ENCODE peak calls at places on chromosomes 6 and 20, in seven cellular contexts. L, P, Q, M, K, F and E are unnamed samples.

GRCh38 chr20:32017711-32018251 is 7.5 kb downstream of the CCM2L start:
- DNase-seq in Q (peak), P (peak), L (peak), K (peak), F (no peak), M (peak), E (no peak)

GRCh38 chr6:46279874-46280273 is 109.1 kb upstream of the ENPP5 start:
- DNase-seq in P (no peak), L (no peak), M (no peak), K (no peak), F (no peak), Q (no peak), E (peak)

GRCh38 chr6:111061493-111061892 is 25.8 kb upstream of the SLC16A10 start:
- DNase-seq in L (peak), P (no peak), F (peak), Q (no peak), M (no peak), K (no peak), E (peak)

GRCh38 chr6:129929433-129929832 is 68.3 kb upstream of the TMEM244 start:
- DNase-seq in K (no peak), L (no peak), F (peak), M (peak), P (no peak), Q (peak), E (peak)

GRCh38 chr6:84967389-84967788 is 203.0 kb upstream of the TBX18 start:
- DNase-seq in P (peak), Q (peak), F (peak), M (peak), K (peak), L (peak), E (no peak)

GRCh38 chr20:12984863-12985262 is 23.9 kb upstream of the SPTLC3 start:
- DNase-seq in M (peak), P (no peak), K (no peak), Q (no peak), F (no peak), L (no peak), E (no peak)

GRCh38 chr6:14119764-14120163 is 2.2 kb downstream of the CD83 start:
- DNase-seq in P (no peak), L (no peak), F (no peak), K (no peak), M (no peak), Q (no peak), E (no peak)

GRCh38 chr6:22323848-22324247 is 27.0 kb upstream of the PRL start:
- DNase-seq in Q (no peak), K (no peak), F (no peak), P (no peak), M (no peak), L (no peak), E (no peak)

GRCh38 chr20:3340443-3340842 is 67.0 kb downstream of the DNAAF9 start:
- DNase-seq in L (no peak), Q (no peak), K (no peak), M (no peak), F (no peak), P (no peak), E (no peak)

GRCh38 chr6:42453649-42454427 is 2.1 kb upstream of the TRERF1 start:
- DNase-seq in F (peak), L (no peak), Q (peak), K (peak), M (no peak), P (peak), E (peak)

GRCh38 chr20:25394996-25395395 is 4.4 kb upstream of the ABHD12 start:
- DNase-seq in Q (no peak), P (no peak), K (no peak), F (no peak), M (no peak), L (no peak), E (no peak)

GRCh38 chr6:12289655-12290489 is at the start of gene EDN1:
- DNase-seq in F (peak), P (peak), L (peak), K (peak), Q (peak), M (peak), E (peak)

GRCh38 chr6:12288844-12289654 is 1.1 kb upstream of the EDN1 start:
- DNase-seq in Q (peak), L (peak), P (peak), F (peak), K (peak), M (peak), E (peak)

GRCh38 chr6:12286381-12287132 is 3.6 kb upstream of the EDN1 start:
- DNase-seq in M (peak), Q (no peak), F (peak), K (no peak), P (no peak), L (no peak), E (no peak)

GRCh38 chr6:12290490-12290820 is 294 bp downstream of the EDN1 start:
- DNase-seq in M (no peak), L (no peak), K (no peak), Q (no peak), P (no peak), F (no peak), E (no peak)

DNA sequence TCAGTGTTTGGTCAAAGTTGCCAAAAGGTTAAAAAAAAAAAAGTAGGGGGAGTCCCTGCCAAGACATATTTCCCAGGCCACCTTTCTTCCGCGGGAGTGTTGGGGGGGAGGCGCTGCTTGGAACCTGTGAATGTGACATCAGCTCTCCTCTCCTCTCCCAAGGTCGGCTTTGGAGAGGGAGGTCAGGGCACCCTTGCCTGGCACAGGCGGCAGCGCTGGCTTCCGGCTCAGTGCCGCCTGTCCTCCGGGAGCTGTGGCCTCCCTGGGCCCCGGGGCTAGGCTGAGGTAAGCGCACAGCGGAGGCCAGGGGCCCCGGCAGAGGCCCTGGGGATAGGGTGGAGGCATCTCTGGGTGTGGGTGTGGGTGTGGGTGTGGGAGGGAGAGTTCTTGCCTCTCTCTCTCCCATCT is 1.9 kb upstream of the EDN1 start:
- DNase-seq in M (peak), F (no peak), P (no peak), K (no peak), L (no peak), Q (no peak), E (no peak)
- H3K4me2 ChIP-seq in M (peak), F (no peak), P (peak), K (no peak), L (no peak), Q (no peak), E (no peak)

GRCh38 chr20:64224344-64225165 is 31.0 kb upstream of the PCMTD2 start:
- DNase-seq in K (no peak), L (no peak), P (no peak), Q (peak), M (peak), F (peak), E (peak)
- H3K4me2 ChIP-seq in K (no peak), L (no peak), P (no peak), Q (peak), M (no peak), F (peak), E (peak)

GRCh38 chr6:123091091-123091895 is 95.3 kb downstream of the CLVS2 start:
- DNase-seq in K (no peak), L (no peak), F (no peak), Q (peak), M (peak), P (peak), E (peak)

GRCh38 chr6:123094768-123095167 is 98.7 kb downstream of the CLVS2 start:
- DNase-seq in K (no peak), L (no peak), F (no peak), P (no peak), M (no peak), Q (no peak), E (no peak)

GRCh38 chr6:123089223-123089622 is 93.2 kb downstream of the CLVS2 start:
- DNase-seq in K (no peak), F (no peak), L (no peak), M (peak), P (no peak), Q (no peak), E (no peak)

DNA sequence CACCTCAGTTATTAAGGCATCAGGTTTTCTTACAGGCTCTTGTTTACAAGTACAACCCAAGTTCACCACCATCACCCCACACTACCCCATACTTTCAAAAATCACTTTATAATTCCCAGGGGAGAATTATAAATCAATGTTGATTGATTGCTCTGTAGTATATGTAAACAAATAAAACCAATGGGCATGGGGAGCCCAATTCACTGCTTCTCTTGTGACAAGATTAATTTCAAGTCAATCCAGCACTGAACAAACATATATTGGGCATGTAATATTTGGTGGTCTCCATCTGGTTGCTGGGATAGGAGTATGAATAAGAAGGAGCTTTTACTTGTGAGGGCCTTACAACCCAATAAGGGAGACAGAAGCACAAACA is 95.8 kb downstream of the CLVS2 start:
- DNase-seq in L (no peak), P (no peak), F (no peak), K (no peak), Q (no peak), M (no peak), E (no peak)
- H3K4me2 ChIP-seq in L (no peak), P (peak), F (no peak), K (no peak), Q (no peak), M (peak), E (peak)

DNA sequence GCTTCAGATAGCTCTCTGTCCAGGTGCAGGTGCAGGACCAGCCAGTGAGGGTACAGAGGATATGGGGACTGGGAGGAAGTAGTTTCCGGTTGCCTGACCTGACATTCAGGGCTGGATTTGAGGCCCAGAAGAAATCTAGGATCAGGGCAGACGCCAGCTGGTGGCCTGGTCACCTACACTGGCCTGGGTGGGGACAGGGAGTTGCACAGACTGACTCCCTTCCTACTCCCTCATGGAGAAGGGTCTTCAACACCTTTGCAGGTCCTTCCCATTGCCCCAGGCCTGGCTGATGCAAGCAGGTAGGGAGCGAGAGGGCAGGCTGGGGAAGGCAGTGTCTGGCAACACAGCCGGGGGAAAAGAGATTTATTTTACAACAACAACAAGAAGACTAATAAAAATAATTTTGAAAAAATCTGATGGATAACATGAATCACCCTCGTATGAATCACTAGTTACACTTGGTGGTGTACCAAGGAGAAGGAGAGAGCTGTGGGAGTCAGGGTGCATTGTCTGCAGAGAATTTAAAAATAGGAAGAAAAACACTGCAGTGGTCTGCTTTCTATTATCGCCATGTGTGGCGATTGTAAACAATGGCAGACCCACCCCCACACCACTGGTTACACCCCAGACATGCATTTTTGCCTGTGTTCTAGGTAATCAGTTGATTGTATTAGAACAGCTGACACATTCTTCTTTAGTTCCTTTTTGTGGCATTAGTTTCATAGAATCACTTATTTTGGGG is 62.3 kb upstream of the SNX9 start:
- DNase-seq in F (peak), K (no peak), M (peak), P (no peak), Q (no peak), L (no peak), E (peak)
- H3K4me2 ChIP-seq in F (peak), K (no peak), M (peak), P (peak), Q (no peak), L (no peak), E (peak)

DNA sequence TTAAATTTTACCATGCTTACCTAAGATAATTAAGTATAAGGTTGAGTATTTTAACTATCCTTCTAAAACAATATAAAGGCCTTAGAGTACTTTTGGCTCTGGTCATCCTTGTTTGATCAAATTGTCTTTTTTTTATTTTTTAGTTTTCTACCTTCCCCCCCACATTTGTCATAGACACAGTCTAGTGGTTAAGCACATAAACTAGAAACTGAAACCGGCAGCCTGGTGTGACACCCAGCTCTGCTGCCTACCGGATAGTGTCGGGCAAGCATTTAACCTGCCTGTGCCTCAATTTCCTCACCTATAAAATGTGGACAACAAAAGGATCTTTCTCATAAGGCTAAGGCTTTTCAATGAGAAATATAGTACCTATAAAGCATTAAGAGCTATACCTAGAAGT is 21.6 kb upstream of the TULP4 start:
- DNase-seq in K (no peak), Q (no peak), F (no peak), M (no peak), L (no peak), P (no peak), E (no peak)
- H3K4me2 ChIP-seq in K (no peak), Q (no peak), F (no peak), M (no peak), L (no peak), P (no peak), E (no peak)

GRCh38 chr6:63785006-63785405 is 149.4 kb downstream of the PHF3 start:
- DNase-seq in P (no peak), K (no peak), L (no peak), F (no peak), Q (no peak), M (peak), E (no peak)
- H3K4me2 ChIP-seq in P (no peak), K (no peak), L (no peak), F (no peak), Q (no peak), M (no peak), E (no peak)

DNA sequence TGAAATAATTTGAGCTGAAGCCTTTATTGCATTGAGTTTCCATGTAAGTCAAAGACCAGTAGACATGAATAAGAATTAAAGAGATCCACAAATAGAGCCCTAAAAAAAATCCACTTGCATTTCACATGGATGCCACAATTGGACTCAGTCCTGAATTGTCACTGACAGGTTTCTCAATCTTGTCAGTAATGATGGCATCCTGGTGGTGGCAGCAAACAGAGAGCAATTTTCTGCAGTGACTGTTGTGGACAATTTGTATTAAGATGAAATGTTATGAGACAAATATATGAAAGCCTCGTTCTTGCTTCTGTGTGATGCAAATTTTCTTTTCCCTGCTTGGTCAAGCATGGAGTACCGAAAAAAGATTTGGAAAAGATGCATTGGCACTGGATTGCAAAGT is 278.9 kb downstream of the SAMD5 start:
- DNase-seq in L (no peak), M (peak), F (no peak), K (no peak), P (no peak), Q (no peak), E (no peak)
- H3K4me2 ChIP-seq in L (no peak), M (no peak), F (no peak), K (no peak), P (no peak), Q (no peak), E (no peak)

DNA sequence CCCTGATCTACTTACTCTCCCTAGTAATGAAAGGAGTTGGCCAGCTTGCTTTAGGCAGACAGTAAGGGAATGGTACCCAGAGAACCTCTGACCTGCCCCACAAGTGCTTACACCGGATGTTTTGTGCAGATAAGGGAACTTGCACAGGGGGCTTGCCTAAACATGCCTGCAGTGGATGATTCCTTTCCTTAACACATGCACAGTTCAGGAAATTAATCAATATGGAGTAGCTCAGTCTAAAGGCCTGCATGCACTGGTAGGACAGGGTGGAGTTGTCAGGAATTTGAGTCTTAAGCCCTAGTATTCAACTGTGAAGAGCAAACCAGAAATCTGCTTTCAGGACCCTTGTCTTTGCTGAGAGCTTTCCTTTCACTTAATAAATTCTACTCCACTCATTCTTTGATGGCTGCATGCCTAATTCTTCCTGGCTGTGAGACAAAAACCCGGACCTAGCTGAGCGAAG is 3.9 kb upstream of the TRIM38 start:
- DNase-seq in F (peak), Q (no peak), M (no peak), P (no peak), K (no peak), L (peak), E (no peak)
- H3K4me2 ChIP-seq in F (peak), Q (peak), M (no peak), P (no peak), K (no peak), L (no peak), E (no peak)

DNA sequence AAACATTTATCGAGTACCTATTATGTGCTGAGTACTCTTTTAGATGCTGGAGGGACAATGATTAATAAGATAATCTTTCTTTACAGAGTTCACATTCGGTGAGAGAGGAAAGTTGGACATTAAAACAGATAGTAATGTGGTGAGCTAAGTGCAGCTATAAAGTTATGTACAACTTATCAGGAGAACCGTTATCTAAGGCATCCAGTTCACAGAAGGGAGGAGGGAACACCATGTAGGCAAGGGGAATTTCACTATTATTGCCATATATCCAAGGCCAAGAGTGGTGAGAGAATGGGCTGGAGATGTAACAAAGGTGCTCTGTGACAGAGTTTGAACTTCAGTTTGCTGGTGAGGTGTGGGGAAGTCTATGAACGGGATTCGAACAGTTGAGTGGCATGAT is 105.8 kb downstream of the CARMIL1 start:
- DNase-seq in M (no peak), P (no peak), K (no peak), F (peak), Q (no peak), L (no peak), E (peak)
- H3K4me2 ChIP-seq in M (no peak), P (no peak), K (no peak), F (no peak), Q (no peak), L (no peak), E (no peak)